ENCODE peak calls at places on chromosome 17, in ten cellular contexts. One of them, this sample, is unnamed.
A peak's percentile ranks its signal among the peaks of the same experiment; 100 is the strongest.

GRCh38 chr17:41680426-41681040 is 8.2 kb upstream of the EIF1 start:
- DNase-seq in EL: no peak
- DNase-seq in Ammon's horn: peak; percentile 49
- DNase-seq in MCF 10A: no peak
- DNase-seq in T-cell: no peak
- DNase-seq in AG10803: no peak
- DNase-seq in AML-193: no peak
- DNase-seq in left ventricle myocardium inferior: no peak
- DNase-seq in COR-L47: peak; percentile 67
- DNase-seq in prostate gland: no peak
- DNase-seq in this sample: no peak

GRCh38 chr17:73711184-73711583 is 66.9 kb upstream of the SDK2 start:
- DNase-seq in EL: no peak
- DNase-seq in Ammon's horn: no peak
- DNase-seq in MCF 10A: no peak
- DNase-seq in T-cell: no peak
- DNase-seq in AG10803: no peak
- DNase-seq in AML-193: peak; percentile 63
- DNase-seq in left ventricle myocardium inferior: no peak
- DNase-seq in COR-L47: no peak
- DNase-seq in prostate gland: no peak
- DNase-seq in this sample: no peak

GRCh38 chr17:2101448-2102257 is 46.8 kb downstream of the HIC1 start:
- DNase-seq in EL: no peak
- DNase-seq in Ammon's horn: no peak
- DNase-seq in MCF 10A: peak; percentile 94
- DNase-seq in T-cell: peak; percentile 50
- DNase-seq in AG10803: no peak
- DNase-seq in AML-193: peak; percentile 51
- DNase-seq in left ventricle myocardium inferior: peak; percentile 31
- DNase-seq in COR-L47: no peak
- DNase-seq in prostate gland: peak; percentile 91
- DNase-seq in this sample: peak; percentile 52

GRCh38 chr17:42114118-42114517 is 1.6 kb upstream of the DHX58 start:
- DNase-seq in EL: no peak
- DNase-seq in Ammon's horn: no peak
- DNase-seq in MCF 10A: no peak
- DNase-seq in T-cell: no peak
- DNase-seq in AG10803: no peak
- DNase-seq in AML-193: no peak
- DNase-seq in left ventricle myocardium inferior: no peak
- DNase-seq in COR-L47: no peak
- DNase-seq in prostate gland: no peak
- DNase-seq in this sample: no peak

GRCh38 chr17:13761221-13761620 is 159.5 kb upstream of the HS3ST3A1 start:
- DNase-seq in EL: no peak
- DNase-seq in Ammon's horn: no peak
- DNase-seq in MCF 10A: no peak
- DNase-seq in T-cell: no peak
- DNase-seq in AG10803: no peak
- DNase-seq in AML-193: no peak
- DNase-seq in left ventricle myocardium inferior: no peak
- DNase-seq in COR-L47: no peak
- DNase-seq in prostate gland: no peak
- DNase-seq in this sample: no peak

GRCh38 chr17:5241861-5242671 is 7.4 kb upstream of the SCIMP start:
- DNase-seq in EL: no peak
- DNase-seq in Ammon's horn: no peak
- DNase-seq in MCF 10A: no peak
- DNase-seq in T-cell: no peak
- DNase-seq in AG10803: no peak
- DNase-seq in AML-193: no peak
- DNase-seq in left ventricle myocardium inferior: no peak
- DNase-seq in COR-L47: no peak
- DNase-seq in prostate gland: no peak
- DNase-seq in this sample: no peak

GRCh38 chr17:42097691-42098661 is at the start of gene ZNF385C:
- DNase-seq in EL: no peak
- DNase-seq in Ammon's horn: no peak
- DNase-seq in MCF 10A: no peak
- DNase-seq in T-cell: peak; percentile 54
- DNase-seq in AG10803: no peak
- DNase-seq in AML-193: no peak
- DNase-seq in left ventricle myocardium inferior: no peak
- DNase-seq in COR-L47: peak; percentile 3
- DNase-seq in prostate gland: no peak
- DNase-seq in this sample: no peak

GRCh38 chr17:17685775-17686291 is 4.6 kb downstream of the RAI1 start:
- DNase-seq in EL: peak; percentile 90
- DNase-seq in Ammon's horn: no peak
- DNase-seq in MCF 10A: peak; percentile 94
- DNase-seq in T-cell: no peak
- DNase-seq in AG10803: peak; percentile 79
- DNase-seq in AML-193: no peak
- DNase-seq in left ventricle myocardium inferior: no peak
- DNase-seq in COR-L47: no peak
- DNase-seq in prostate gland: peak; percentile 81
- DNase-seq in this sample: no peak

GRCh38 chr17:79504181-79504605 is 106.7 kb downstream of the RBFOX3 start:
- DNase-seq in EL: no peak
- DNase-seq in Ammon's horn: no peak
- DNase-seq in MCF 10A: no peak
- DNase-seq in T-cell: no peak
- DNase-seq in AG10803: no peak
- DNase-seq in AML-193: no peak
- DNase-seq in left ventricle myocardium inferior: no peak
- DNase-seq in COR-L47: no peak
- DNase-seq in prostate gland: no peak
- DNase-seq in this sample: no peak

GRCh38 chr17:72587773-72588511 is 467.1 kb downstream of the SOX9 start:
- DNase-seq in EL: no peak
- DNase-seq in Ammon's horn: no peak
- DNase-seq in MCF 10A: peak; percentile 64
- DNase-seq in T-cell: no peak
- DNase-seq in AG10803: no peak
- DNase-seq in AML-193: no peak
- DNase-seq in left ventricle myocardium inferior: no peak
- DNase-seq in COR-L47: peak; percentile 75
- DNase-seq in prostate gland: no peak
- DNase-seq in this sample: no peak

GRCh38 chr17:42518755-42519545 is 17.1 kb upstream of the NAGLU start:
- DNase-seq in EL: peak; percentile 58
- DNase-seq in Ammon's horn: no peak
- DNase-seq in MCF 10A: no peak
- DNase-seq in T-cell: no peak
- DNase-seq in AG10803: peak; percentile 25
- DNase-seq in AML-193: no peak
- DNase-seq in left ventricle myocardium inferior: peak; percentile 63
- DNase-seq in COR-L47: peak; percentile 40
- DNase-seq in prostate gland: no peak
- DNase-seq in this sample: peak; percentile 64

GRCh38 chr17:44536090-44536960 is 21.0 kb upstream of the FZD2 start:
- DNase-seq in EL: peak; percentile 54
- DNase-seq in Ammon's horn: peak; percentile 37
- DNase-seq in MCF 10A: no peak
- DNase-seq in T-cell: no peak
- DNase-seq in AG10803: peak; percentile 61
- DNase-seq in AML-193: no peak
- DNase-seq in left ventricle myocardium inferior: no peak
- DNase-seq in COR-L47: no peak
- DNase-seq in prostate gland: no peak
- DNase-seq in this sample: no peak

GRCh38 chr17:18161226-18162094 is 22.2 kb upstream of the ALKBH5 start:
- DNase-seq in EL: no peak
- DNase-seq in Ammon's horn: no peak
- DNase-seq in MCF 10A: no peak
- DNase-seq in T-cell: no peak
- DNase-seq in AG10803: no peak
- DNase-seq in AML-193: no peak
- DNase-seq in left ventricle myocardium inferior: no peak
- DNase-seq in COR-L47: no peak
- DNase-seq in prostate gland: no peak
- DNase-seq in this sample: no peak